ENCODE peak calls at places on chromosomes 13 and 19, in four cellular contexts. One of them, this sample, is unnamed.

GRCh38 chr19:4052114-4052992 is 14.3 kb downstream of the ZBTB7A start:
- DNase-seq in GM23248: peak
- DNase-seq in mesenchymal stem cell: no peak
- DNase-seq in HCT116: no peak
- DNase-seq in this sample: peak

GRCh38 chr19:32802840-32803239 is 66.7 kb downstream of the SLC7A9 start:
- DNase-seq in HCT116: no peak
- DNase-seq in GM23248: no peak
- DNase-seq in mesenchymal stem cell: no peak
- DNase-seq in this sample: no peak

GRCh38 chr19:5354403-5354802 is 13.8 kb upstream of the PTPRS start:
- DNase-seq in mesenchymal stem cell: peak
- DNase-seq in GM23248: peak
- DNase-seq in HCT116: no peak
- DNase-seq in this sample: peak

GRCh38 chr19:40530091-40530901 is 46.4 kb upstream of the SHKBP1 start:
- DNase-seq in HCT116: no peak
- DNase-seq in GM23248: peak
- DNase-seq in mesenchymal stem cell: no peak
- DNase-seq in this sample: no peak

GRCh38 chr19:28881616-28882015 is 331.3 kb downstream of the UQCRFS1 start:
- DNase-seq in GM23248: no peak
- DNase-seq in mesenchymal stem cell: no peak
- DNase-seq in HCT116: no peak
- DNase-seq in this sample: no peak

GRCh38 chr19:38039966-38040365 is 133.0 kb downstream of the SIPA1L3 start:
- DNase-seq in mesenchymal stem cell: peak
- DNase-seq in GM23248: peak
- DNase-seq in HCT116: no peak
- DNase-seq in this sample: peak

GRCh38 chr19:16628984-16629691 is 1.1 kb upstream of the MED26 start:
- DNase-seq in GM23248: peak
- DNase-seq in mesenchymal stem cell: peak
- DNase-seq in HCT116: no peak
- DNase-seq in this sample: no peak

GRCh38 chr19:56217039-56217949 is 15.2 kb downstream of the ZSCAN5C start:
- DNase-seq in GM23248: peak
- DNase-seq in HCT116: no peak
- DNase-seq in mesenchymal stem cell: no peak
- DNase-seq in this sample: no peak

GRCh38 chr13:100529666-100530065 is 58.9 kb downstream of the GGACT start:
- DNase-seq in HCT116: no peak
- DNase-seq in mesenchymal stem cell: no peak
- DNase-seq in GM23248: no peak
- DNase-seq in this sample: no peak

GRCh38 chr19:1624458-1624857 is 19.2 kb upstream of the UQCR11 start:
- DNase-seq in GM23248: peak
- DNase-seq in HCT116: peak
- DNase-seq in mesenchymal stem cell: peak
- DNase-seq in this sample: peak

GRCh38 chr19:35710784-35711723 is 6.7 kb downstream of the ZBTB32 start:
- DNase-seq in HCT116: no peak
- DNase-seq in mesenchymal stem cell: no peak
- DNase-seq in GM23248: peak
- DNase-seq in this sample: no peak

GRCh38 chr19:35712529-35712909 is 5.3 kb upstream of the KMT2B start:
- DNase-seq in GM23248: no peak
- DNase-seq in HCT116: no peak
- DNase-seq in mesenchymal stem cell: no peak
- DNase-seq in this sample: no peak

GRCh38 chr19:35714601-35715354 is 3.0 kb upstream of the KMT2B start:
- DNase-seq in HCT116: no peak
- DNase-seq in mesenchymal stem cell: no peak
- DNase-seq in GM23248: no peak
- DNase-seq in this sample: no peak

GRCh38 chr19:35713904-35714440 is 3.8 kb upstream of the KMT2B start:
- DNase-seq in GM23248: no peak
- DNase-seq in HCT116: no peak
- DNase-seq in mesenchymal stem cell: no peak
- DNase-seq in this sample: no peak

DNA sequence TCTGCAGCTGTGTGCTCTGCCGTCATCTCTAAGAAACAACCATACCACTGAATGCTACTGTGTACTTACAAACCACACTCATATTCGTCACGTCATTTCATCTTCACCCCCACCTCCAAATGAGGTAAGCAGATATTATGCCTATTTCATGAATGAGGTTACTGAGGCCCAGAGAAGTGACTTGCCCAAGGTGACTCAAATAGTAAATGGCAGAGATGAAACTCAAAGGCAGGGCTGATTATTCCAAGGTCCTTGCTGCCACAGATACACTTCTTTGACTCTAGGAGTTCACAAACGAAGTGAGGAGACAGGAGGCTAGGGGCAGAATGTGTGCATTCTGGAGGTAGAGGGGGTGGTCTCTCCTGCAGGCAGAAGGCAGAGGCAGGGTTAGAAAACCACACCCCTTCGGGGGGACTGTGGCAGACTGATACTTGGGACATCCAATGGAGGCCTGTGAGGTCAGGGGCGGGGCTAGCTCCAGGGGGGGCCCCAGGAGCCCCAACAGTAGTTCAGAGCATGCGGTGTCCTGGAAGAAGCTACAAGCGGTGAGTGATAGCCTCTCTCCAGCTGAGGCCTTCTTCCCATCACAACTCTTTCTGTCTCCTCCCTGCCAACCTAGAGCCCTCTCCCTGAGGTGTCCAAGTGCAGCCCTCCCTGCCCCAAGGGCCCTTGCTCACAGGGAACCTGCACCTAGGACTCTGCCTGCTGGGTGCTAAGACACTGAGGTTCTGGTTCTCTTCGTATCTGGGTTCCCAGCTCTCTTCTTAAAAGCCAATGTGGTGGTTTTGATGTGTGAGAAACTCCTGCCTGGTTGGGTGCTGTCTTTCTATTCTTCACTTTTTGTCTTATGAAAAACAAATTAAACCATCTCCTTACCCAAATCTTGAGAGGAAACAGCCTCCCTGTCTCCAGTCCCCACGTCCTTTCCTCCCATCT is 4.6 kb upstream of the KMT2B start:
- DNase-seq in mesenchymal stem cell: no peak
- DNase-seq in HCT116: no peak
- DNase-seq in GM23248: no peak
- DNase-seq in this sample: no peak
- H3K9ac ChIP-seq in mesenchymal stem cell: no peak
- H3K9ac ChIP-seq in HCT116: no peak
- H3K9ac ChIP-seq in GM23248: no peak
- H3K9ac ChIP-seq in this sample: no peak

GRCh38 chr19:13008926-13009787 is 13.9 kb downstream of the NFIX start:
- DNase-seq in GM23248: peak
- DNase-seq in mesenchymal stem cell: no peak
- DNase-seq in HCT116: no peak
- DNase-seq in this sample: peak

GRCh38 chr19:13005861-13006370 is 10.6 kb downstream of the NFIX start:
- DNase-seq in GM23248: peak
- DNase-seq in mesenchymal stem cell: no peak
- DNase-seq in HCT116: no peak
- DNase-seq in this sample: no peak

GRCh38 chr19:13006431-13007281 is 11.4 kb downstream of the NFIX start:
- DNase-seq in GM23248: peak
- DNase-seq in mesenchymal stem cell: no peak
- DNase-seq in HCT116: no peak
- DNase-seq in this sample: no peak

GRCh38 chr19:13005253-13005652 is 10.0 kb downstream of the NFIX start:
- DNase-seq in HCT116: no peak
- DNase-seq in mesenchymal stem cell: no peak
- DNase-seq in GM23248: no peak
- DNase-seq in this sample: no peak

DNA sequence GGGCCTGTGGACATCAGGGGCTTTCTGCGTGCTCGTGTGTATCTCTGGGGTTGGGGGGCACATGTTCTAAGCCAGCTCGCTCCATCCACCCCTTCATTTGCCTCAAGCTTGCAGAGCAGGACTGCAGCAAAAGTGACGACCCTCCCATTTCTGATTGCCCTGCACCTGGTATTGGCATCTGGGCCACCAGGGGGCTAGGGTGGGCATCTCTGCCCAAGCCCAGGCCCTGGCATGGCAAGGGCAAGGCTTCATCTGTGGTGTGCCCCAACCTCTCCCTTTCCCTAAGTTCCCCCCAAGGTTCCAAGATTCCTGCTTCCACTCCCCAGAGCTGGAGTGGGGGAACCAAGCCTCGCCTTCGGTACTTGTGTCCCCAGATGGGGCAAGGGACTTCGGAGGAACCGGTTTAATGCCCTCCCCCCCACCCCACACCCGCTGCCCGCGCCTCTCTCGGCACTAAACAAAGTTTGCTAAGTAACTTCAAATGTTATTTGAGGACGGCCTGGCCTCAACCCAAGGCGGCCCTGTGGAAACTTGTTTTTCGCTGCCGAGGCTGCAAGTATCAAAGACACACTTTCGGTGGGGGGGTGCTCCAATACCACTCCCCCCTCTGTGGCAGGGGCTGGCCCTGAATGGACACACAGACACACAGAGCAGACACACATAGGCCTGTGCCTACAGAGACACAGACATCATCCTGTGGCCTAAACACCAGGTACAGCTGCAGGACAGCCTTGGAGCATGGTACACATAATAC is 12.2 kb downstream of the NFIX start:
- DNase-seq in GM23248: peak
- DNase-seq in HCT116: no peak
- DNase-seq in mesenchymal stem cell: no peak
- DNase-seq in this sample: no peak
- H3K4me2 ChIP-seq in GM23248: peak
- H3K4me2 ChIP-seq in HCT116: no peak
- H3K4me2 ChIP-seq in mesenchymal stem cell: no peak
- H3K4me2 ChIP-seq in this sample: no peak

GRCh38 chr19:10763828-10764339 is 46.0 kb downstream of the DNM2 start:
- DNase-seq in mesenchymal stem cell: no peak
- DNase-seq in HCT116: no peak
- DNase-seq in GM23248: no peak
- DNase-seq in this sample: no peak
- H3K9ac ChIP-seq in mesenchymal stem cell: no peak
- H3K9ac ChIP-seq in HCT116: no peak
- H3K9ac ChIP-seq in GM23248: no peak
- H3K9ac ChIP-seq in this sample: no peak

GRCh38 chr13:112625698-112626097 is 37.7 kb upstream of the TUBGCP3 start:
- DNase-seq in GM23248: no peak
- DNase-seq in HCT116: no peak
- DNase-seq in mesenchymal stem cell: no peak
- DNase-seq in this sample: no peak
- H3K4me2 ChIP-seq in GM23248: no peak
- H3K4me2 ChIP-seq in HCT116: no peak
- H3K4me2 ChIP-seq in mesenchymal stem cell: no peak
- H3K4me2 ChIP-seq in this sample: no peak